ENCODE peak calls at places on chromosome 4, in six cellular contexts. One of them, this sample, is unnamed.

GRCh38 chr4:147683172-147683571 is 791 bp downstream of the PRMT9 start:
- DNase-seq in AG09309: peak
- DNase-seq in osteoblast: peak
- DNase-seq in PC-9: no peak
- DNase-seq in endothelial cell: no peak
- DNase-seq in Calu3: no peak
- DNase-seq in this sample: peak

GRCh38 chr4:121728066-121728465 is 31.3 kb upstream of the ANXA5 start:
- DNase-seq in AG09309: peak
- DNase-seq in osteoblast: peak
- DNase-seq in PC-9: peak
- DNase-seq in endothelial cell: no peak
- DNase-seq in Calu3: no peak
- DNase-seq in this sample: no peak

GRCh38 chr4:131534944-131535640 is 1614.0 kb upstream of the PCDH10 start:
- DNase-seq in AG09309: no peak
- DNase-seq in osteoblast: no peak
- DNase-seq in PC-9: no peak
- DNase-seq in endothelial cell: no peak
- DNase-seq in Calu3: no peak
- DNase-seq in this sample: no peak

GRCh38 chr4:17762705-17763104 is 18.7 kb downstream of the FAM184B start:
- DNase-seq in AG09309: no peak
- DNase-seq in osteoblast: no peak
- DNase-seq in PC-9: no peak
- DNase-seq in endothelial cell: no peak
- DNase-seq in Calu3: no peak
- DNase-seq in this sample: no peak

GRCh38 chr4:9898596-9899345 is 117.3 kb downstream of the DRD5 start:
- DNase-seq in AG09309: no peak
- DNase-seq in osteoblast: no peak
- DNase-seq in PC-9: no peak
- DNase-seq in endothelial cell: peak
- DNase-seq in Calu3: peak
- DNase-seq in this sample: no peak

GRCh38 chr4:145511913-145512522 is 30.4 kb downstream of the SMAD1 start:
- DNase-seq in AG09309: no peak
- DNase-seq in osteoblast: no peak
- DNase-seq in PC-9: no peak
- DNase-seq in endothelial cell: no peak
- DNase-seq in Calu3: no peak
- DNase-seq in this sample: no peak

GRCh38 chr4:5280845-5281244 is 229.6 kb downstream of the STK32B start:
- DNase-seq in AG09309: no peak
- DNase-seq in osteoblast: no peak
- DNase-seq in PC-9: no peak
- DNase-seq in endothelial cell: no peak
- DNase-seq in Calu3: no peak
- DNase-seq in this sample: no peak

GRCh38 chr4:4666693-4667642 is 125.1 kb upstream of the STX18 start:
- DNase-seq in AG09309: no peak
- DNase-seq in osteoblast: no peak
- DNase-seq in PC-9: peak
- DNase-seq in endothelial cell: peak
- DNase-seq in Calu3: no peak
- DNase-seq in this sample: no peak

GRCh38 chr4:39085891-39086290 is 23.9 kb downstream of the KLHL5 start:
- DNase-seq in AG09309: peak
- DNase-seq in osteoblast: peak
- DNase-seq in PC-9: no peak
- DNase-seq in endothelial cell: no peak
- DNase-seq in Calu3: no peak
- DNase-seq in this sample: no peak

GRCh38 chr4:183602444-183603102 is 56.4 kb downstream of the RWDD4 start:
- DNase-seq in AG09309: no peak
- DNase-seq in osteoblast: peak
- DNase-seq in PC-9: no peak
- DNase-seq in endothelial cell: no peak
- DNase-seq in Calu3: no peak
- DNase-seq in this sample: no peak

GRCh38 chr4:150217804-150218203 is 139.6 kb downstream of the DCLK2 start:
- DNase-seq in AG09309: no peak
- DNase-seq in osteoblast: no peak
- DNase-seq in PC-9: no peak
- DNase-seq in endothelial cell: no peak
- DNase-seq in Calu3: no peak
- DNase-seq in this sample: no peak

GRCh38 chr4:150218447-150218846 is 140.2 kb downstream of the DCLK2 start:
- DNase-seq in AG09309: no peak
- DNase-seq in osteoblast: no peak
- DNase-seq in PC-9: no peak
- DNase-seq in endothelial cell: no peak
- DNase-seq in Calu3: no peak
- DNase-seq in this sample: no peak

GRCh38 chr4:150216725-150217124 is 138.5 kb downstream of the DCLK2 start:
- DNase-seq in AG09309: no peak
- DNase-seq in osteoblast: no peak
- DNase-seq in PC-9: no peak
- DNase-seq in endothelial cell: no peak
- DNase-seq in Calu3: no peak
- DNase-seq in this sample: no peak

GRCh38 chr4:150217192-150217591 is 138.9 kb downstream of the DCLK2 start:
- DNase-seq in AG09309: peak
- DNase-seq in osteoblast: peak
- DNase-seq in PC-9: no peak
- DNase-seq in endothelial cell: no peak
- DNase-seq in Calu3: no peak
- DNase-seq in this sample: no peak

DNA sequence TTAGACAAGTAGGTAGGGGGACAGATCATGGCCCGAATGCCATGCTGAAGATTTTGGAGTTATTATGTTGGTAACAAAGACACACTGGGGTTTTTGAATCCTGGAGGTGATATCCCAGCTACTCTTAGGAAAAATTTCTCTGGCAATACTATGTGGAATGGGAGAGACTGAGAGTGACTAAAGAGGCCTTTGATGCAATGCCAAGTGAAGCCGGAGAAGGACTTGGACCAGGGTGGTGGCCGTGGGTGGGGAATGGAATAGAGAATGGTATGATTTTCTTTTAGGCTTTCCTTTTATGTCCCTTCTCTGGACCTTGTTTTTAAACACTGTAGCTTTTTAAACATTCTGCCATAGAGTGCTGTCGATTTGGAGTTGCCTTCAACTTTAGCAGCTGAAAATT is 141.6 kb downstream of the DCLK2 start:
- DNase-seq in AG09309: no peak
- DNase-seq in osteoblast: no peak
- DNase-seq in PC-9: no peak
- DNase-seq in endothelial cell: no peak
- DNase-seq in Calu3: no peak
- DNase-seq in this sample: no peak
- TF ChIP-seq CTCF in AG09309: no peak
- TF ChIP-seq CTCF in osteoblast: no peak
- TF ChIP-seq CTCF in PC-9: no peak
- TF ChIP-seq CTCF in endothelial cell: no peak
- TF ChIP-seq CTCF in Calu3: no peak
- TF ChIP-seq CTCF in this sample: no peak

DNA sequence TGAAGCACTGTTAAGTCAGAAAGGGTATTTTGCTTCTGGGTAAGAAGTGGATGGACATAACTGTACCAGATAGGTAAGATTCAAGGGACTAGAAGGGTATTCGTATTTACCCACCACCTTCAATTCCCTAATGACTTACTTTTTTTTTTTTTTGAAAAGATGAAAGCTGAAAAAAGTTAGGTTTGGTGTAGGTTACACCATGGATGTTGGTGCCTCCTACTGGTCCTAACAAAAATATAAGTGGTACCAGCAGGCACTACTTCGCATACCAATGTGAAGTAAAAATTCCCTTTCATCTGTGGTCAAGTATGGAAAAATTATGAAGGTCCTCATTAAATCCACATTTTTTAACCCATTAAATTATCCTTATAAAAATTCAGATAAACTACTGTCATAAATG is 7.2 kb downstream of the ANKRD17 start:
- DNase-seq in AG09309: no peak
- DNase-seq in osteoblast: no peak
- DNase-seq in PC-9: no peak
- DNase-seq in endothelial cell: no peak
- DNase-seq in Calu3: no peak
- DNase-seq in this sample: no peak
- TF ChIP-seq CTCF in AG09309: peak
- TF ChIP-seq CTCF in osteoblast: peak
- TF ChIP-seq CTCF in PC-9: no peak
- TF ChIP-seq CTCF in endothelial cell: no peak
- TF ChIP-seq CTCF in Calu3: no peak
- TF ChIP-seq CTCF in this sample: no peak

DNA sequence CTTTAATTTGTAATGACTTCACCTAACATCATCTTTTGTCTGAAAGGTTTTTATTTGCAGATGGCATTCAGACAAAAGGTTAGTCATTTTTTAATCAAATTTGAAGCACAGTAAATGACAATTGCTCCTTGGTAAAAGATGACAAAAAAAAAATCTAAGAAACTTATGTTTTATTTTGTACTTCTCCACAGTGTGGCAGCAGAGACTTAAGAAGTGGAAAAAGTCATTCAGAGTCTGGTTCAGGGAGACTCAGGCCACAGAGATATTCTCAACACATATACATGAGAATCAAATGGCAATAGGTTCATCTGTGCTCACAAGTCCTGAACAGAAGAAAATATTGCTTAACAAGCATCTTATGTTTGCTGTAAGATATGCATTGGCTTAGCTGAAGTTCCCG is 436.2 kb downstream of the KCNIP4 start:
- DNase-seq in AG09309: peak
- DNase-seq in osteoblast: no peak
- DNase-seq in PC-9: no peak
- DNase-seq in endothelial cell: peak
- DNase-seq in Calu3: no peak
- DNase-seq in this sample: no peak
- TF ChIP-seq CTCF in AG09309: peak
- TF ChIP-seq CTCF in osteoblast: peak
- TF ChIP-seq CTCF in PC-9: peak
- TF ChIP-seq CTCF in endothelial cell: peak
- TF ChIP-seq CTCF in Calu3: no peak
- TF ChIP-seq CTCF in this sample: peak

DNA sequence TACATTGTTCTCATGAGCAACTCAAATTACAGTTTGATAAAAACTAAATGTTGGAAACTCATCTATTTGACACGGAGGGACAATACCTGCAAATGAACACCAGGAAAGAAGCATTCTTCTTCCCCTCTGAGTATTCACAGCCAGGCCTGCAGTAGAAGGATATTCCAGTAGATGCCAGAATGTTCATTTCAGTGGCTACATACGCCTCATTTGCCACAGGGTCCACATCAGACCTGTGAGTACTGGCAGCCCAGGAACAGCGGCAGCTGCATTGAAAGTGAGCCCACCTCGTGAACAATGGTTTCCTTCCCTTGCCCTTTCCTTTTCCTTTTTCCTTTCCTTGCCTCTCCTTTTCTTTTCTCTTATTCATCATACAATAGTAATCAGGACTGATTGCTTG is 81.1 kb upstream of the NEIL3 start:
- DNase-seq in AG09309: no peak
- DNase-seq in osteoblast: no peak
- DNase-seq in PC-9: no peak
- DNase-seq in endothelial cell: peak
- DNase-seq in Calu3: no peak
- DNase-seq in this sample: no peak
- TF ChIP-seq CTCF in AG09309: no peak
- TF ChIP-seq CTCF in osteoblast: no peak
- TF ChIP-seq CTCF in PC-9: no peak
- TF ChIP-seq CTCF in endothelial cell: no peak
- TF ChIP-seq CTCF in Calu3: no peak
- TF ChIP-seq CTCF in this sample: no peak

GRCh38 chr4:165115301-165115700 is 2.6 kb upstream of the TMEM192 start:
- DNase-seq in AG09309: no peak
- DNase-seq in osteoblast: no peak
- DNase-seq in PC-9: no peak
- DNase-seq in endothelial cell: no peak
- DNase-seq in Calu3: no peak
- DNase-seq in this sample: no peak

GRCh38 chr4:165106518-165106917 is 6.1 kb downstream of the TMEM192 start:
- DNase-seq in AG09309: no peak
- DNase-seq in osteoblast: no peak
- DNase-seq in PC-9: no peak
- DNase-seq in endothelial cell: no peak
- DNase-seq in Calu3: no peak
- DNase-seq in this sample: no peak

GRCh38 chr4:165118256-165118909 is 5.7 kb upstream of the TMEM192 start:
- DNase-seq in AG09309: no peak
- DNase-seq in osteoblast: no peak
- DNase-seq in PC-9: no peak
- DNase-seq in endothelial cell: no peak
- DNase-seq in Calu3: no peak
- DNase-seq in this sample: peak

GRCh38 chr4:165111906-165112257 is 778 bp downstream of the TMEM192 start:
- DNase-seq in AG09309: no peak
- DNase-seq in osteoblast: no peak
- DNase-seq in PC-9: no peak
- DNase-seq in endothelial cell: no peak
- DNase-seq in Calu3: no peak
- DNase-seq in this sample: no peak

GRCh38 chr4:165112258-165113156 is at the start of gene TMEM192:
- DNase-seq in AG09309: peak
- DNase-seq in osteoblast: peak
- DNase-seq in PC-9: peak
- DNase-seq in endothelial cell: peak
- DNase-seq in Calu3: peak
- DNase-seq in this sample: peak
- TF ChIP-seq CTCF in AG09309: peak
- TF ChIP-seq CTCF in osteoblast: no peak
- TF ChIP-seq CTCF in PC-9: no peak
- TF ChIP-seq CTCF in endothelial cell: no peak
- TF ChIP-seq CTCF in Calu3: no peak
- TF ChIP-seq CTCF in this sample: peak

This sample was measured in GM10248.